ENCODE peak calls at places on chromosomes 6 and 20, in seven cellular contexts. W, M, O, F, L, Z and C are unnamed samples.

GRCh38 chr6:135030532-135031178 is 24.0 kb downstream of the HBS1L start:
- DNase-seq in F (no peak), M (no peak), Z (no peak), W (no peak), O (no peak), L (no peak), C (no peak)

GRCh38 chr20:38032585-38033329 is 499 bp downstream of the TTI1 start:
- DNase-seq in Z (no peak), W (peak), M (no peak), F (peak), L (no peak), O (no peak), C (no peak)

GRCh38 chr6:12896208-12896733 is 179.7 kb downstream of the PHACTR1 start:
- DNase-seq in F (no peak), W (no peak), L (no peak), Z (no peak), O (no peak), M (no peak), C (no peak)

GRCh38 chr20:48180039-48180438 is 394.8 kb upstream of the SULF2 start:
- DNase-seq in L (no peak), W (no peak), F (no peak), O (no peak), M (no peak), Z (no peak), C (no peak)

GRCh38 chr20:60543598-60543997 is 585.4 kb downstream of the CDH26 start:
- DNase-seq in W (no peak), M (no peak), F (no peak), Z (no peak), L (no peak), O (no peak), C (no peak)

GRCh38 chr20:36861875-36862801 is 13.8 kb upstream of the TLDC2 start:
- DNase-seq in Z (peak), M (peak), O (peak), W (peak), F (peak), L (peak), C (no peak)

GRCh38 chr6:141460743-141461484 is 671.8 kb upstream of the GJE1 start:
- DNase-seq in W (no peak), M (no peak), L (no peak), O (no peak), Z (no peak), F (no peak), C (no peak)

GRCh38 chr20:47905628-47906487 is 120.6 kb upstream of the SULF2 start:
- DNase-seq in Z (no peak), L (no peak), W (no peak), O (no peak), F (no peak), M (no peak), C (no peak)

GRCh38 chr6:53906842-53907241 is 112.0 kb downstream of the LRRC1 start:
- DNase-seq in L (no peak), W (no peak), O (no peak), Z (no peak), M (no peak), F (no peak), C (no peak)

GRCh38 chr6:55734256-55734655 is 141.1 kb downstream of the BMP5 start:
- DNase-seq in Z (no peak), F (no peak), O (no peak), L (no peak), M (no peak), W (no peak), C (no peak)

GRCh38 chr20:63957004-63957689 is 931 bp upstream of the UCKL1 start:
- DNase-seq in O (no peak), W (peak), L (peak), F (peak), Z (peak), M (peak), C (no peak)

DNA sequence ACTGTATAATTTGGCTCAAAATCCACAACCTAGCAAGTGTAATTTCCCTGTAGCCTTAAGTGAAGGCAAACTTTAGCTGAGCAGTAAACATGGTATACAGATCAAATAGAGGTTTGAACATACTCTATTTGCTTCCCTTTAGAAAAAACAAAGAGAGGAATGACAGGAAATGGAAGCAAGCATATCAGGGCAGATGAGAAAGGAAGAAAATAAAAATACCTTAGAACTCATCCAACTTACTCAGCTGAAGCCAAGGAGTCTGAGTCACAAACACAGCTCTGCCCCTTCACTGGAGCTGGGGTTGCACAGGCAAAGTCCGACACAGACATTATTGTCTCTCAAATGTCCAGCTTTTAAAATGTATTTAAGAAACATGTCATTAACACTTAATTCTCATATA is 379.9 kb upstream of the IRAK1BP1 start:
- DNase-seq in L (no peak), Z (no peak), M (no peak), F (no peak), W (no peak), O (no peak), C (no peak)
- TF ChIP-seq POLR2AphosphoS5 in L (no peak), Z (no peak), M (no peak), F (no peak), W (no peak), O (no peak), C (no peak)

GRCh38 chr6:73704260-73704659 is 8.3 kb downstream of the CD109 start:
- DNase-seq in Z (no peak), M (no peak), L (no peak), W (peak), O (peak), F (no peak), C (no peak)
- H3K27ac ChIP-seq in Z (peak), M (peak), L (peak), W (no peak), O (peak), F (no peak), C (no peak)

GRCh38 chr20:18507218-18508191 is at the start of gene SEC23B:
- DNase-seq in O (peak), W (peak), F (peak), M (peak), L (peak), Z (peak), C (peak)
- TF ChIP-seq POLR2AphosphoS5 in O (peak), W (peak), F (peak), M (peak), L (peak), Z (peak), C (peak)

GRCh38 chr6:152155792-152156191 is 348.3 kb downstream of the ESR1 start:
- DNase-seq in L (no peak), F (no peak), Z (no peak), O (no peak), W (no peak), M (no peak), C (no peak)
- H3K27ac ChIP-seq in L (no peak), F (no peak), Z (no peak), O (no peak), W (no peak), M (no peak), C (no peak)

GRCh38 chr6:146795734-146796133 is 197.0 kb downstream of the ADGB start:
- DNase-seq in Z (no peak), O (no peak), L (no peak), F (no peak), W (no peak), M (no peak), C (no peak)
- TF ChIP-seq POLR2AphosphoS5 in Z (no peak), O (no peak), L (no peak), F (no peak), W (no peak), M (no peak), C (no peak)

GRCh38 chr6:43091020-43091419 is 14.9 kb downstream of the PTK7 start:
- DNase-seq in F (no peak), L (no peak), O (no peak), W (no peak), M (no peak), Z (no peak), C (no peak)
- H3K27ac ChIP-seq in F (peak), L (no peak), O (peak), W (no peak), M (no peak), Z (no peak), C (peak)

GRCh38 chr20:23060629-23061028 is 11.2 kb upstream of the THBD start:
- DNase-seq in Z (no peak), M (no peak), F (no peak), L (no peak), O (no peak), W (peak), C (no peak)

GRCh38 chr20:23062632-23063031 is 13.2 kb upstream of the THBD start:
- DNase-seq in L (no peak), W (no peak), Z (no peak), O (no peak), M (no peak), F (no peak), C (no peak)

GRCh38 chr20:23061262-23061661 is 11.8 kb upstream of the THBD start:
- DNase-seq in Z (no peak), O (no peak), M (no peak), L (no peak), F (no peak), W (no peak), C (no peak)

GRCh38 chr20:23063573-23063972 is 14.1 kb upstream of the THBD start:
- DNase-seq in M (no peak), F (no peak), W (no peak), O (no peak), Z (no peak), L (no peak), C (no peak)

DNA sequence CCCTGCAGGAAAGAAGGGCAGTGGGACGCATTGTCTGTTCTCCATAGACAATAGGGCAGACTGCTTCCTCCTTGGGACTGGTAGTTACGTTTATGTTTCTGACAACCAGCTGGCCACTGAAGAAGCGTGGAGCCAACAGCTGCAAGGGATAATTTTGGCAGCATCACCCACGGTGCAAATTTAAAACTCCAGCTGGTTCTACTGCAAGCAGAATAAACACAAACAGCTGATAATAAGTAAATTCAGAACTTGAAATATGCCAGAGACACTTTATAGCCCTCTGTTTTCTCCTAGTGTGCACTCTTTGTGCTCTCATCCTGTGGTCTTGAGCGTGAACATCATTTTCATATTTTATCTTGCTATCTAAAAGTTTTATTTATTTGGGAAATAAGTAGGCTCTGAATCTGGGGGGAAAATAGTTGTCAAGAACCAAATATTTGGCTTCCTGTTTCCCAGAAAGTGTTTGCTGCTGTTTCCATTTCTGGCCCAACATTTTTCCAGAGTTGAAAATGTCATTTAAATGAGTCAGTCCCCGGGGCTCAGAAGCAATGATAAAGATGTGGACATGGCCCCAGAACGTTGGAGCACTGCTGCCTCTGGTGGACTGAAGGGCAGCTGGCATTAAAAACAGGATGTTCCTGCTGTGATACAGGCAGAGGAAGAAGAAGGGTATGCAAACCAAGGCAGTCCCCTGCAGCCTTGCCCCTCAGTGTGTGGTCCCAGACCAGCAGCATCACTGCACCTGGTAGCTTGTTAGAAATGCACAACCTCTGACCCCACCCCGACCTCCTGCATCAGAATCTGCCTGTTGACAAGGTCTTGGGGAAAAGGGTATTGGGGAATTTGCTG is 12.5 kb upstream of the THBD start:
- DNase-seq in W (peak), Z (peak), L (no peak), F (peak), O (no peak), M (peak), C (no peak)
- TF ChIP-seq POLR2AphosphoS5 in W (no peak), Z (peak), L (no peak), F (no peak), O (peak), M (peak), C (no peak)

DNA sequence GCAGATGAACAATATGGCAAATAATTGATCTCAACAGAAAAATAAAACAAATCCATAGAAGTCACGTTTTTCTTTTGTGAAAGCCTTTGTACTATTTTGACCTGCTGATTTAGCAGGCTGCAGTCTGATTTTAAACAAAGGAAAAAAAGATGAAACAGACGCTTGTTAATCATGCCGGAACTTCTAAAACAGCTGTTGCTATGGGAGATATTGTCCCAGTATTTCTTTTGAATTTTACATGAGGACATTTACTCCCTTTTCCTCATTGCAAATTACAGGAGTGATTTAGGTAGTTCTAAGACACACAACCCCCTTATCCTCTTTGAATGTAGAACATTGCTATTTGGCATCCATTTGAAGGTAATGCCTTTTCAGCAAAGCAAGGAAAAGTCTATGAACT is 416.1 kb downstream of the BCKDHB start:
- DNase-seq in O (no peak), W (no peak), Z (no peak), M (no peak), L (no peak), F (no peak), C (no peak)
- H3K27ac ChIP-seq in O (no peak), W (no peak), Z (no peak), M (no peak), L (no peak), F (peak), C (peak)